ENCODE peak calls at places on chromosomes 2 and 18, in four cellular contexts. One of them, this sample, is unnamed.

GRCh38 chr18:54149078-54149697 is 75.3 kb downstream of the MBD2 start:
- DNase-seq in HL-60: no peak
- DNase-seq in DND-41: no peak
- DNase-seq in lung: peak; percentile 33
- DNase-seq in this sample: no peak

GRCh38 chr2:55231546-55232083 is 478 bp downstream of the CLHC1 start:
- DNase-seq in DND-41: no peak
- DNase-seq in HL-60: peak; percentile 25
- DNase-seq in lung: no peak
- DNase-seq in this sample: no peak

GRCh38 chr18:37465922-37466321 is 99.7 kb downstream of the CELF4 start:
- DNase-seq in DND-41: no peak
- DNase-seq in HL-60: no peak
- DNase-seq in lung: no peak
- DNase-seq in this sample: no peak

GRCh38 chr2:48248251-48248933 is 281.6 kb upstream of the STON1 start:
- DNase-seq in lung: no peak
- DNase-seq in DND-41: no peak
- DNase-seq in HL-60: no peak
- DNase-seq in this sample: no peak

GRCh38 chr2:134086594-134087219 is 167.2 kb upstream of the MGAT5 start:
- DNase-seq in DND-41: no peak
- DNase-seq in HL-60: no peak
- DNase-seq in lung: no peak
- DNase-seq in this sample: no peak

GRCh38 chr2:61011649-61012048 is 5.9 kb upstream of the PEX13 start:
- DNase-seq in lung: no peak
- DNase-seq in HL-60: no peak
- DNase-seq in DND-41: no peak
- DNase-seq in this sample: no peak

GRCh38 chr18:79523738-79524180 is 128.0 kb downstream of the NFATC1 start:
- DNase-seq in DND-41: peak; percentile 73
- DNase-seq in HL-60: peak; percentile 88
- DNase-seq in lung: no peak
- DNase-seq in this sample: peak; percentile 55

GRCh38 chr2:112182581-112183034 is 44.4 kb downstream of the FBLN7 start:
- DNase-seq in DND-41: peak; percentile 42
- DNase-seq in lung: no peak
- DNase-seq in HL-60: no peak
- DNase-seq in this sample: no peak

GRCh38 chr2:165305391-165306096 is 66.3 kb downstream of the SCN2A start:
- DNase-seq in DND-41: no peak
- DNase-seq in HL-60: no peak
- DNase-seq in lung: no peak
- DNase-seq in this sample: no peak

GRCh38 chr18:677951-678363 is 20.5 kb downstream of the TYMS start:
- DNase-seq in DND-41: no peak
- DNase-seq in lung: no peak
- DNase-seq in HL-60: no peak
- DNase-seq in this sample: no peak

GRCh38 chr2:189412330-189412953 is 28.8 kb upstream of the WDR75 start:
- DNase-seq in lung: no peak
- DNase-seq in HL-60: peak; percentile 18
- DNase-seq in DND-41: peak; percentile 43
- DNase-seq in this sample: peak; percentile 70

GRCh38 chr18:32893915-32894314 is 121.1 kb upstream of the KLHL14 start:
- DNase-seq in HL-60: peak; percentile 14
- DNase-seq in lung: no peak
- DNase-seq in DND-41: no peak
- DNase-seq in this sample: no peak

GRCh38 chr18:9827211-9827855 is 58.4 kb upstream of the TXNDC2 start:
- DNase-seq in lung: no peak
- DNase-seq in DND-41: no peak
- DNase-seq in HL-60: peak; percentile 53
- DNase-seq in this sample: no peak

GRCh38 chr18:42113529-42114191 is 158.6 kb downstream of the PIK3C3 start:
- DNase-seq in DND-41: peak; percentile 54
- DNase-seq in lung: no peak
- DNase-seq in HL-60: peak; percentile 76
- DNase-seq in this sample: no peak

GRCh38 chr18:27413495-27414401 is 228.6 kb upstream of the CHST9 start:
- DNase-seq in DND-41: no peak
- DNase-seq in lung: no peak
- DNase-seq in HL-60: no peak
- DNase-seq in this sample: peak; percentile 72

GRCh38 chr2:39523308-39524044 is 86.4 kb upstream of the MAP4K3 start:
- DNase-seq in lung: no peak
- DNase-seq in DND-41: no peak
- DNase-seq in HL-60: no peak
- DNase-seq in this sample: no peak

GRCh38 chr18:79953921-79954651 is 2.6 kb upstream of the SLC66A2 start:
- DNase-seq in DND-41: no peak
- DNase-seq in HL-60: peak; percentile 65
- DNase-seq in lung: peak; percentile 62
- DNase-seq in this sample: peak; percentile 26

GRCh38 chr18:13577091-13577697 is 149.2 kb downstream of the FAM210A start:
- DNase-seq in HL-60: peak; percentile 64
- DNase-seq in DND-41: peak; percentile 58
- DNase-seq in lung: no peak
- DNase-seq in this sample: no peak

GRCh38 chr2:225494100-225494459 is 94.6 kb downstream of the NYAP2 start:
- DNase-seq in lung: no peak
- DNase-seq in DND-41: no peak
- DNase-seq in HL-60: no peak
- DNase-seq in this sample: no peak

GRCh38 chr2:207051345-207051959 is 112.1 kb downstream of the CPO start:
- DNase-seq in HL-60: peak; percentile 38
- DNase-seq in DND-41: no peak
- DNase-seq in lung: no peak
- DNase-seq in this sample: no peak

GRCh38 chr2:96537066-96537733 is 648 bp downstream of the ARID5A start:
- DNase-seq in DND-41: peak; percentile 92
- DNase-seq in HL-60: peak; percentile 95
- DNase-seq in lung: peak; percentile 75
- DNase-seq in this sample: peak; percentile 87

GRCh38 chr2:156589381-156590079 is 153.4 kb downstream of the GPD2 start:
- DNase-seq in HL-60: peak; percentile 5
- DNase-seq in DND-41: peak; percentile 29
- DNase-seq in lung: no peak
- DNase-seq in this sample: no peak

GRCh38 chr2:6826081-6826913 is 39.4 kb downstream of the CMPK2 start:
- DNase-seq in HL-60: peak; percentile 59
- DNase-seq in DND-41: peak; percentile 77
- DNase-seq in lung: peak; percentile 39
- DNase-seq in this sample: no peak

GRCh38 chr2:8376603-8377423 is 305.0 kb upstream of the ID2 start:
- DNase-seq in DND-41: peak; percentile 16
- DNase-seq in lung: no peak
- DNase-seq in HL-60: no peak
- DNase-seq in this sample: no peak

GRCh38 chr18:24019641-24020331 is 5.2 kb downstream of the TTC39C start:
- DNase-seq in DND-41: peak; percentile 84
- DNase-seq in lung: no peak
- DNase-seq in HL-60: peak; percentile 66
- DNase-seq in this sample: no peak

GRCh38 chr2:159879061-159879604 is 81.1 kb upstream of the CD302 start:
- DNase-seq in DND-41: no peak
- DNase-seq in lung: no peak
- DNase-seq in HL-60: no peak
- DNase-seq in this sample: no peak

GRCh38 chr2:179340678-179341077 is 76.0 kb upstream of the SESTD1 start:
- DNase-seq in HL-60: peak; percentile 18
- DNase-seq in lung: no peak
- DNase-seq in DND-41: no peak
- DNase-seq in this sample: no peak

GRCh38 chr2:127153691-127154158 is 46.8 kb upstream of the BIN1 start:
- DNase-seq in lung: no peak
- DNase-seq in HL-60: no peak
- DNase-seq in DND-41: no peak
- DNase-seq in this sample: peak; percentile 70

GRCh38 chr2:109242222-109242653 is 113.2 kb downstream of the SH3RF3 start:
- DNase-seq in lung: no peak
- DNase-seq in HL-60: no peak
- DNase-seq in DND-41: no peak
- DNase-seq in this sample: peak; percentile 74

GRCh38 chr2:215382011-215382410 is 53.9 kb downstream of the FN1 start:
- DNase-seq in DND-41: no peak
- DNase-seq in lung: no peak
- DNase-seq in HL-60: no peak
- DNase-seq in this sample: no peak

GRCh38 chr18:46264255-46264654 is 160.1 kb downstream of the HAUS1 start:
- DNase-seq in DND-41: no peak
- DNase-seq in HL-60: no peak
- DNase-seq in lung: no peak
- DNase-seq in this sample: no peak

GRCh38 chr18:11946756-11947155 is 34.6 kb upstream of the IMPA2 start:
- DNase-seq in DND-41: no peak
- DNase-seq in lung: no peak
- DNase-seq in HL-60: peak; percentile 45
- DNase-seq in this sample: peak; percentile 78
- H3K4me3 ChIP-seq in DND-41: no peak overlapping the region
- H3K4me3 ChIP-seq in lung: no peak overlapping the region
- H3K4me3 ChIP-seq in HL-60: no peak overlapping the region
- H3K4me3 ChIP-seq in this sample: peak overlapping the region; percentile 42

GRCh38 chr2:171513719-171514160 is 8.5 kb upstream of the CYBRD1 start:
- DNase-seq in lung: no peak
- DNase-seq in DND-41: no peak
- DNase-seq in HL-60: peak; percentile 70
- DNase-seq in this sample: no peak
- H3K4me3 ChIP-seq in lung: no peak overlapping the region
- H3K4me3 ChIP-seq in DND-41: no peak overlapping the region
- H3K4me3 ChIP-seq in HL-60: no peak overlapping the region
- H3K4me3 ChIP-seq in this sample: no peak overlapping the region

DNA sequence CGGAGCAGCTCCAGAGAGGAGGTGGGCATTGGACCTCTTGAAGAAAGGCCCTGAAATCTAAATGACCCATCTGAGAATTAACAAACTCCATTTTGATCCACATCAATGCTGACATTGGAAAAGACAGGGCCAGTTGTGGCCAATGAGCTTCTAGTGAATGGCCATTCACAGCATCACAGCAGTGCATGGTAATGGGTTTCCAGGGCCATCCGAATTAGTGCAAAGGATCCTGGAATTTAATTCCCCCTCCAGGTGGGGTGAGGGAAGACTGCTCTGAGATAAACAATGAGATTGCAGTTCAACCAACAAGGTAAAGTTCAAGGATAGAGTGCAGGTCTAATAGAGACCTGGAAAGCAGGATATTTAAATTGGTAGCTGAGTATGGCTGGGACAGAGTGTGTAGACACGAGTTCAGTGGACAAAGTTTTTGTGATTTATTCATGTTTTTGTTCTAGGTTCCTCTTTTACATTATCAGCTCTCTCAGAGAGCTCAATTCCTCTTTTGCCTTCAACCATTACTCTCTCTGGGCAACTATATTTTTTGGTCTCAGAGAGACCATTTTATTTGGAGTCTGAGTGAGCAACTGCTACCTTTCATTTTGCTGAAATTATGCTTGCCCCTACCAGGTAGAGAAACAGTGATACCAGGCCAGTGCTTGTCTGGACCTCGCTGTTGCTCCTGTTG is 5.0 kb downstream of the TACR1 start:
- DNase-seq in DND-41: no peak
- DNase-seq in lung: no peak
- DNase-seq in HL-60: no peak
- DNase-seq in this sample: no peak
- H3K4me3 ChIP-seq in DND-41: no peak overlapping the region
- H3K4me3 ChIP-seq in lung: no peak overlapping the region
- H3K4me3 ChIP-seq in HL-60: no peak overlapping the region
- H3K4me3 ChIP-seq in this sample: no peak overlapping the region

GRCh38 chr2:3639015-3639630 is 18.9 kb upstream of the ALLC start:
- DNase-seq in lung: no peak
- DNase-seq in HL-60: no peak
- DNase-seq in DND-41: no peak
- DNase-seq in this sample: peak; percentile 25

GRCh38 chr2:3638456-3638810 is 19.6 kb upstream of the ALLC start:
- DNase-seq in HL-60: no peak
- DNase-seq in DND-41: no peak
- DNase-seq in lung: no peak
- DNase-seq in this sample: peak; percentile 53

GRCh38 chr2:3641181-3641580 is 16.8 kb upstream of the ALLC start:
- DNase-seq in HL-60: no peak
- DNase-seq in DND-41: no peak
- DNase-seq in lung: no peak
- DNase-seq in this sample: peak; percentile 42

GRCh38 chr2:3637692-3638455 is 20.1 kb upstream of the ALLC start:
- DNase-seq in HL-60: no peak
- DNase-seq in DND-41: no peak
- DNase-seq in lung: no peak
- DNase-seq in this sample: peak; percentile 26

GRCh38 chr2:3639653-3640052 is 18.3 kb upstream of the ALLC start:
- DNase-seq in HL-60: no peak
- DNase-seq in lung: no peak
- DNase-seq in DND-41: no peak
- DNase-seq in this sample: peak; percentile 37
- H3K4me3 ChIP-seq in HL-60: no peak overlapping the region
- H3K4me3 ChIP-seq in lung: no peak overlapping the region
- H3K4me3 ChIP-seq in DND-41: no peak overlapping the region
- H3K4me3 ChIP-seq in this sample: no peak overlapping the region

GRCh38 chr2:237240252-237240651 is 154.6 kb downstream of the COPS8 start:
- DNase-seq in DND-41: no peak
- DNase-seq in HL-60: no peak
- DNase-seq in lung: no peak
- DNase-seq in this sample: no peak
- H3K4me3 ChIP-seq in DND-41: no peak overlapping the region
- H3K4me3 ChIP-seq in HL-60: no peak overlapping the region
- H3K4me3 ChIP-seq in lung: no peak overlapping the region
- H3K4me3 ChIP-seq in this sample: no peak overlapping the region